ENCODE peak calls at places on chromosomes 13 and 19, in ten cellular contexts. A, C, E, V, M, F, N, H, Z and U are unnamed samples.
A peak's percentile ranks its signal among the peaks of the same experiment; 100 is the strongest.

GRCh38 chr19:41000310-41000737 is 9.2 kb downstream of the CYP2B6 start:
- DNase-seq in H (no peak), V (peak; percentile 48), E (no peak), A (no peak), F (peak; percentile 52), C (no peak), N (no peak), M (no peak), Z (no peak), U (no peak)

GRCh38 chr19:3995619-3996018 is 10.4 kb upstream of the EEF2 start:
- DNase-seq in H (no peak), E (no peak), N (no peak), M (no peak), F (no peak), V (no peak), A (no peak), Z (no peak), C (no peak), U (no peak)

GRCh38 chr19:55179570-55180484 is at the start of gene SYT5:
- DNase-seq in H (no peak), N (no peak), C (peak; percentile 58), E (no peak), M (peak; percentile 52), Z (peak; percentile 68), V (peak; percentile 46), A (peak; percentile 68), F (peak; percentile 62), U (no peak)

GRCh38 chr19:3778104-3778867 is 6.3 kb upstream of the RAX2 start:
- DNase-seq in E (no peak), C (no peak), V (no peak), A (no peak), Z (no peak), M (no peak), F (no peak), N (no peak), H (no peak), U (no peak)

GRCh38 chr19:54444737-54445136 is 4.3 kb upstream of the LENG8 start:
- DNase-seq in V (peak; percentile 76), H (no peak), M (no peak), N (no peak), C (no peak), F (peak; percentile 84), A (peak; percentile 85), E (no peak), Z (no peak), U (no peak)

GRCh38 chr13:67281476-67281875 is 51.3 kb upstream of the PCDH9 start:
- DNase-seq in Z (no peak), A (no peak), F (no peak), V (no peak), M (no peak), C (no peak), E (no peak), N (no peak), H (peak; percentile 29), U (no peak)

GRCh38 chr19:7925171-7925837 is 631 bp downstream of the CTXN1 start:
- DNase-seq in Z (peak; percentile 84), E (no peak), F (peak; percentile 71), H (peak; percentile 71), C (peak; percentile 93), A (peak; percentile 67), M (peak; percentile 71), N (no peak), V (peak; percentile 77), U (no peak)

GRCh38 chr13:37526710-37527446 is 71.7 kb downstream of the POSTN start:
- DNase-seq in A (no peak), F (no peak), M (no peak), V (no peak), N (no peak), C (no peak), H (peak; percentile 60), E (no peak), Z (no peak), U (no peak)

GRCh38 chr19:51368366-51369282 is at the start of gene CLDND2:
- DNase-seq in M (peak; percentile 51), C (peak; percentile 39), A (peak; percentile 29), V (no peak), N (no peak), E (no peak), F (no peak), Z (peak; percentile 59), H (no peak), U (no peak)

GRCh38 chr19:51366050-51366998 is at the start of gene ETFB:
- DNase-seq in A (peak; percentile 97), E (peak; percentile 98), Z (peak; percentile 91), M (peak; percentile 85), V (peak; percentile 99), H (peak; percentile 98), F (peak; percentile 99), N (peak; percentile 99), C (peak; percentile 99), U (peak; percentile 100)

GRCh38 chr19:51367565-51368365 is 1.0 kb downstream of the CLDND2 start:
- DNase-seq in C (peak; percentile 99), Z (peak; percentile 98), E (peak; percentile 95), N (peak; percentile 96), V (peak; percentile 100), H (peak; percentile 98), F (peak; percentile 100), M (peak; percentile 92), A (peak; percentile 99), U (peak; percentile 100)

GRCh38 chr19:51365211-51366049 is 758 bp downstream of the ETFB start:
- DNase-seq in E (no peak), H (peak; percentile 50), C (peak; percentile 38), M (no peak), A (peak; percentile 49), N (peak; percentile 57), V (peak; percentile 45), Z (no peak), F (peak; percentile 53), U (peak; percentile 55)

DNA sequence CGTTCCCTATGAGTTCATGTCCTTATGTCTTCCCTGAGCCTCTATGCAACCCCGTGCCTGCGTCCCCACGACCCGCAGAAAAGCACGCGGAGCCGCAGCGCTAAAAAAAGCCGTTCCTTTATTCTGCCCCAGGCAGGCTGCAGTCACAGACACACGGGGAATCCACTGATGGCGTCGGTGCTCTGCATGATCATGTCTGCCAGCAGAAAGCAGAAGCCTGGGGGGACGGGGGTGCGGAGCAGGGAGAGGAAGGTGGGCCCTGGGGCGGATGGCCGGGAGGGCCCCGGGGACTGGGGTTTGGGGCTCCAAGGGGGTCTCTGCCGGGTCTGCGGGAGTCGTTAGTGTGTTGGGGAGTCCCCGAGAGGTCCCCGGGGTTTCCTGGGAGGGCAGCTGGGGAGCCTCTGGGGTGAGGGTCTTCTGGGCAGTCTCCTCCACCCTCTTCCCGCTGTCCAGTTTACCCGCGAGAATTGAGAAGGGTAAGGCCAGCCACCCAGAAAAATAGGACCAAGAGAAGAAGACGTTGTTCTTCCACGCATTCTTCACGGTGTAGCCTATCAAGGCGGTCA is 894 bp upstream of the ETFB start:
- DNase-seq in C (peak; percentile 39), M (peak; percentile 31), Z (no peak), A (no peak), H (no peak), E (no peak), N (no peak), V (peak; percentile 45), F (no peak), U (peak; percentile 71)
- H3K4me1 ChIP-seq in C (peaks cover 2% of the 10 kb centered on the region), M (peaks cover 42% of the 10 kb centered on the region), Z (peaks cover 61% of the 10 kb centered on the region), A (peaks cover 30% of the 10 kb centered on the region), H (peaks cover 13% of the 10 kb centered on the region), E (peaks cover 11% of the 10 kb centered on the region), N (peaks cover 12% of the 10 kb centered on the region), V (peaks cover 12% of the 10 kb centered on the region), F (peaks cover 10% of the 10 kb centered on the region), U (peaks cover 39% of the 10 kb centered on the region)

GRCh38 chr13:75369986-75370385 is 112.0 kb downstream of the TBC1D4 start:
- DNase-seq in F (no peak), M (no peak), A (no peak), V (no peak), Z (no peak), C (no peak), H (no peak), E (no peak), N (no peak), U (no peak)

GRCh38 chr13:75372517-75372916 is 109.5 kb downstream of the TBC1D4 start:
- DNase-seq in H (peak; percentile 78), C (peak; percentile 32), M (no peak), Z (no peak), A (peak; percentile 48), E (no peak), F (peak; percentile 32), N (no peak), V (no peak), U (peak; percentile 25)

GRCh38 chr13:75373988-75374387 is 108.0 kb downstream of the TBC1D4 start:
- DNase-seq in Z (no peak), M (no peak), A (no peak), E (no peak), N (no peak), C (no peak), V (no peak), H (no peak), F (no peak), U (no peak)

GRCh38 chr13:75372923-75373841 is 108.8 kb downstream of the TBC1D4 start:
- DNase-seq in M (no peak), F (no peak), H (no peak), C (no peak), V (no peak), N (no peak), A (no peak), Z (no peak), E (no peak), U (no peak)

GRCh38 chr13:75371223-75371622 is 110.7 kb downstream of the TBC1D4 start:
- DNase-seq in F (no peak), V (no peak), M (no peak), N (no peak), C (no peak), Z (no peak), E (no peak), H (no peak), A (no peak), U (no peak)
- H3K4me1 ChIP-seq in F (no peaks in the 10 kb centered on the region), V (peaks cover 6% of the 10 kb centered on the region), M (no peaks in the 10 kb centered on the region), N (peaks cover 97% of the 10 kb centered on the region), C (peaks cover 30% of the 10 kb centered on the region), Z (no peaks in the 10 kb centered on the region), E (no peaks in the 10 kb centered on the region), H (peaks cover 2% of the 10 kb centered on the region), A (no peaks in the 10 kb centered on the region), U (peaks cover 23% of the 10 kb centered on the region)

GRCh38 chr19:1410136-1410786 is 2.9 kb downstream of the DAZAP1 start:
- DNase-seq in V (no peak), N (peak; percentile 53), Z (no peak), C (no peak), A (no peak), E (no peak), F (no peak), M (no peak), H (peak; percentile 60), U (no peak)

GRCh38 chr19:1412995-1413889 is 5.9 kb downstream of the DAZAP1 start:
- DNase-seq in Z (no peak), N (peak; percentile 52), V (no peak), A (no peak), H (no peak), E (no peak), F (no peak), M (no peak), C (no peak), U (no peak)

GRCh38 chr19:1410789-1411188 is 3.4 kb downstream of the DAZAP1 start:
- DNase-seq in H (no peak), Z (no peak), A (no peak), N (no peak), M (no peak), F (no peak), V (no peak), C (no peak), E (no peak), U (no peak)

GRCh38 chr19:1412323-1412923 is 5.0 kb downstream of the DAZAP1 start:
- DNase-seq in M (no peak), E (no peak), C (no peak), H (no peak), Z (no peak), N (no peak), A (no peak), F (no peak), V (no peak), U (no peak)

GRCh38 chr19:1411255-1412191 is 4.1 kb downstream of the DAZAP1 start:
- DNase-seq in C (peak; percentile 61), E (no peak), A (no peak), Z (peak; percentile 63), F (no peak), N (peak; percentile 80), V (peak; percentile 30), M (peak; percentile 34), H (peak; percentile 66), U (peak; percentile 94)
- H3K4me1 ChIP-seq in C (peaks cover 27% of the 10 kb centered on the region), E (peaks cover 41% of the 10 kb centered on the region), A (peaks cover 55% of the 10 kb centered on the region), Z (peaks cover 70% of the 10 kb centered on the region), F (peaks cover 47% of the 10 kb centered on the region), N (peaks cover 73% of the 10 kb centered on the region), V (peaks cover 62% of the 10 kb centered on the region), M (peaks cover 68% of the 10 kb centered on the region), H (peaks cover 40% of the 10 kb centered on the region), U (peaks cover 76% of the 10 kb centered on the region)

DNA sequence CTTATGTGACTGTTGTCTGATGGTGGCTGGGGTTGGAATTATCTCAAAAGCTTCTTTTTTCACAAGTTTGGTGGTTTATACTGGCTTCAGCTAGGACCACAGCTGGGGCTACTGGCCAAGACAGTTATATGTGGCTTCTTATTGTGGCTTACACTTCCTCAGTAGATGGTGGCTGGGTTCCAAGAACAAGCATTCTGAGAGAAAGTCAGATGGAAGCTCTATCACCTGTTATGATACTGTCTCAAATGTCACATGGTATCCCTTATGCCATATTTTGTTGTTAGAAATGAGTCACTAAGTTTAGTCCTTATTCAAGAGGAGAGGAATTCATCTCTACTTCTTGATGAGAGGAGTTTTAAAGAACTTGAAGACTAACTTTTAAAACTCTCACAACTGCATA is 41.6 kb downstream of the NDFIP2 start:
- DNase-seq in Z (no peak), A (peak; percentile 14), V (no peak), F (no peak), M (no peak), N (no peak), E (no peak), H (peak; percentile 30), C (no peak), U (no peak)
- H3K4me1 ChIP-seq in Z (peaks cover 7% of the 10 kb centered on the region), A (no peaks in the 10 kb centered on the region), V (no peaks in the 10 kb centered on the region), F (no peaks in the 10 kb centered on the region), M (peaks cover 8% of the 10 kb centered on the region), N (peaks cover 8% of the 10 kb centered on the region), E (no peaks in the 10 kb centered on the region), H (no peaks in the 10 kb centered on the region), C (peaks cover 9% of the 10 kb centered on the region), U (no peaks in the 10 kb centered on the region)